ENCODE peak calls at places on chromosomes 6 and 20, in four cellular contexts. L, C, K and H are unnamed samples.
A peak's percentile ranks its signal among the peaks of the same experiment; 100 is the strongest.

GRCh38 chr20:39429716-39430115 is 467.6 kb downstream of the DHX35 start:
- DNase-seq in C (no peak), L (peak; percentile 20), K (no peak), H (no peak)

GRCh38 chr6:7341989-7342742 is 29.2 kb upstream of the SSR1 start:
- DNase-seq in C (no peak), L (peak; percentile 91), K (peak; percentile 27), H (no peak)

GRCh38 chr6:148747145-148747492 is 289 bp downstream of the UST start:
- DNase-seq in C (no peak), K (peak; percentile 14), L (no peak), H (no peak)

GRCh38 chr20:46118481-46119020 is 437 bp downstream of the CD40 start:
- DNase-seq in K (no peak), L (no peak), C (no peak), H (no peak)

GRCh38 chr6:7974932-7975763 is 64.6 kb upstream of the TXNDC5 start:
- DNase-seq in L (peak; percentile 100), K (peak; percentile 73), C (no peak), H (peak; percentile 93)

GRCh38 chr20:45373353-45374100 is 4.6 kb downstream of the TP53TG5 start:
- DNase-seq in C (no peak), L (peak; percentile 83), K (peak; percentile 86), H (peak; percentile 84)

GRCh38 chr6:10425973-10426780 is 11.3 kb upstream of the TFAP2A start:
- DNase-seq in C (no peak), K (no peak), L (peak; percentile 29), H (no peak)

GRCh38 chr20:3158968-3159431 is 665 bp downstream of the FASTKD5 start:
- DNase-seq in K (peak; percentile 22), L (no peak), C (no peak), H (peak; percentile 28)

GRCh38 chr20:35491823-35492222 is 36.4 kb downstream of the CEP250 start:
- DNase-seq in C (no peak), K (no peak), L (no peak), H (no peak)

GRCh38 chr6:89257346-89257745 is 40.2 kb upstream of the GABRR1 start:
- DNase-seq in L (no peak), C (no peak), K (no peak), H (no peak)

GRCh38 chr6:115570326-115570725 is 490.4 kb downstream of the FRK start:
- DNase-seq in C (no peak), L (no peak), K (no peak), H (no peak)

GRCh38 chr20:44888226-44889103 is 3.0 kb downstream of the YWHAB start:
- DNase-seq in L (peak; percentile 31), K (no peak), C (no peak), H (peak; percentile 18)

GRCh38 chr20:3846378-3846739 is 275 bp upstream of the MAVS start:
- DNase-seq in C (no peak), K (no peak), L (no peak), H (no peak)

GRCh38 chr6:24927985-24928735 is 7.6 kb downstream of the RIPOR2 start:
- DNase-seq in L (no peak), K (no peak), C (no peak), H (no peak)

GRCh38 chr20:10519361-10520048 is 84.4 kb downstream of the SLX4IP start:
- DNase-seq in L (no peak), K (no peak), C (peak; percentile 28), H (no peak)

GRCh38 chr20:44861547-44862006 is 23.9 kb upstream of the YWHAB start:
- DNase-seq in C (no peak), K (no peak), L (no peak), H (no peak)

GRCh38 chr6:48087448-48087847 is 23.5 kb downstream of the PTCHD4 start:
- DNase-seq in C (no peak), L (no peak), K (no peak), H (no peak)

GRCh38 chr6:20800229-20800628 is 266.0 kb downstream of the CDKAL1 start:
- DNase-seq in K (no peak), C (no peak), L (peak; percentile 18), H (no peak)

GRCh38 chr20:17936791-17937687 is 31.6 kb downstream of the SNX5 start:
- DNase-seq in C (no peak), K (no peak), L (no peak), H (no peak)

GRCh38 chr6:139597781-139598368 is 223.4 kb upstream of the CITED2 start:
- DNase-seq in L (peak; percentile 87), C (no peak), K (no peak), H (peak; percentile 61)

GRCh38 chr20:50320005-50320909 is 129.6 kb downstream of the CEBPB start:
- DNase-seq in K (no peak), C (no peak), L (no peak), H (no peak)

GRCh38 chr6:134170844-134171243 is 118.4 kb upstream of the SLC2A12 start:
- DNase-seq in L (no peak), C (no peak), K (peak; percentile 17), H (no peak)

GRCh38 chr6:82185948-82186347 is 61.6 kb downstream of the IBTK start:
- DNase-seq in L (no peak), C (no peak), K (no peak), H (no peak)

GRCh38 chr6:7777062-7777461 is 51.2 kb downstream of the BMP6 start:
- DNase-seq in C (no peak), K (no peak), L (peak; percentile 5), H (no peak)

GRCh38 chr6:14732845-14733757 is 512.8 kb upstream of the JARID2 start:
- DNase-seq in C (no peak), K (no peak), L (peak; percentile 31), H (peak; percentile 58)

GRCh38 chr6:138795809-138796469 is at the start of gene ECT2L:
- DNase-seq in C (no peak), K (no peak), L (no peak), H (no peak)

GRCh38 chr20:42378826-42379225 is 760.6 kb upstream of the CHD6 start:
- DNase-seq in C (no peak), K (no peak), L (no peak), H (no peak)

GRCh38 chr6:109396319-109396718 is 14.1 kb upstream of the CD164 start:
- DNase-seq in L (no peak), K (no peak), C (no peak), H (no peak)

GRCh38 chr6:109393882-109394281 is 11.6 kb upstream of the CD164 start:
- DNase-seq in L (no peak), C (no peak), K (no peak), H (no peak)

GRCh38 chr6:109397020-109397419 is 14.8 kb upstream of the CD164 start:
- DNase-seq in L (no peak), C (no peak), K (no peak), H (no peak)
- TF ChIP-seq MYC in L (no peak), C (no peak), K (no peak), H (no peak)

GRCh38 chr6:120587381-120587780 is 746.9 kb downstream of the TBC1D32 start:
- DNase-seq in K (no peak), C (no peak), L (no peak), H (no peak)
- TF ChIP-seq RAD21 in K (no peak), C (no peak), L (no peak), H (no peak)

GRCh38 chr6:44960898-44961297 is 367.2 kb upstream of the RUNX2 start:
- DNase-seq in C (peak; percentile 20), L (peak; percentile 53), K (no peak), H (no peak)

GRCh38 chr6:44969446-44970175 is 358.5 kb upstream of the RUNX2 start:
- DNase-seq in C (no peak), L (no peak), K (no peak), H (no peak)

GRCh38 chr6:44967481-44967880 is 360.6 kb upstream of the RUNX2 start:
- DNase-seq in C (no peak), L (no peak), K (no peak), H (no peak)

GRCh38 chr6:44966449-44967091 is 361.6 kb upstream of the RUNX2 start:
- DNase-seq in K (peak; percentile 77), C (no peak), L (peak; percentile 24), H (peak; percentile 57)
- TF ChIP-seq MYC in K (no peak), C (no peak), L (no peak), H (no peak)

GRCh38 chr6:67431076-67431475 is 1204.0 kb upstream of the ADGRB3 start:
- DNase-seq in L (no peak), C (no peak), K (no peak), H (no peak)

GRCh38 chr6:67433124-67433523 is 1202.0 kb upstream of the ADGRB3 start:
- DNase-seq in K (no peak), C (no peak), L (no peak), H (no peak)
- TF ChIP-seq RAD21 in K (no peak), C (no peak), L (no peak), H (no peak)